ENCODE peak calls at places on chromosomes 6 and 20, in seven cellular contexts. One of them, this sample, is unnamed.

GRCh38 chr20:57241592-57241991 is 24.8 kb downstream of the BMP7 start:
- DNase-seq in fibroblast of lung: no peak
- DNase-seq in CD8-positive, alpha-beta T cell: no peak
- DNase-seq in pancreas: no peak
- DNase-seq in PC-3: no peak
- DNase-seq in AG04450: no peak
- DNase-seq in transverse colon: no peak
- DNase-seq in this sample: no peak

GRCh38 chr6:44730771-44731391 is 343.4 kb downstream of the CDC5L start:
- DNase-seq in fibroblast of lung: peak
- DNase-seq in CD8-positive, alpha-beta T cell: no peak
- DNase-seq in pancreas: no peak
- DNase-seq in PC-3: peak
- DNase-seq in AG04450: peak
- DNase-seq in transverse colon: no peak
- DNase-seq in this sample: peak

GRCh38 chr6:113146878-113147277 is 710.3 kb upstream of the MARCKS start:
- DNase-seq in fibroblast of lung: no peak
- DNase-seq in CD8-positive, alpha-beta T cell: no peak
- DNase-seq in pancreas: no peak
- DNase-seq in PC-3: no peak
- DNase-seq in AG04450: no peak
- DNase-seq in transverse colon: no peak
- DNase-seq in this sample: no peak

GRCh38 chr6:106165885-106166485 is 79.8 kb downstream of the PRDM1 start:
- DNase-seq in fibroblast of lung: peak
- DNase-seq in CD8-positive, alpha-beta T cell: no peak
- DNase-seq in pancreas: no peak
- DNase-seq in PC-3: peak
- DNase-seq in AG04450: peak
- DNase-seq in transverse colon: no peak
- DNase-seq in this sample: peak

GRCh38 chr20:32158943-32159660 is 48.4 kb downstream of the PLAGL2 start:
- DNase-seq in fibroblast of lung: no peak
- DNase-seq in CD8-positive, alpha-beta T cell: no peak
- DNase-seq in pancreas: peak
- DNase-seq in PC-3: no peak
- DNase-seq in AG04450: no peak
- DNase-seq in transverse colon: no peak
- DNase-seq in this sample: no peak

GRCh38 chr20:54431545-54431944 is 43.8 kb upstream of the DOK5 start:
- DNase-seq in fibroblast of lung: peak
- DNase-seq in CD8-positive, alpha-beta T cell: no peak
- DNase-seq in pancreas: no peak
- DNase-seq in PC-3: no peak
- DNase-seq in AG04450: no peak
- DNase-seq in transverse colon: no peak
- DNase-seq in this sample: peak

GRCh38 chr20:5526516-5526915 is 209.8 kb upstream of the PROKR2 start:
- DNase-seq in fibroblast of lung: no peak
- DNase-seq in CD8-positive, alpha-beta T cell: no peak
- DNase-seq in pancreas: no peak
- DNase-seq in PC-3: no peak
- DNase-seq in AG04450: no peak
- DNase-seq in transverse colon: no peak
- DNase-seq in this sample: no peak

GRCh38 chr6:151537561-151537960 is 43.7 kb downstream of the CCDC170 start:
- DNase-seq in fibroblast of lung: no peak
- DNase-seq in CD8-positive, alpha-beta T cell: no peak
- DNase-seq in pancreas: no peak
- DNase-seq in PC-3: no peak
- DNase-seq in AG04450: no peak
- DNase-seq in transverse colon: no peak
- DNase-seq in this sample: no peak

GRCh38 chr20:35369804-35370203 is 42.0 kb downstream of the UQCC1 start:
- DNase-seq in fibroblast of lung: peak
- DNase-seq in CD8-positive, alpha-beta T cell: no peak
- DNase-seq in pancreas: no peak
- DNase-seq in PC-3: no peak
- DNase-seq in AG04450: peak
- DNase-seq in transverse colon: no peak
- DNase-seq in this sample: peak

GRCh38 chr20:38125157-38126056 is 39.7 kb downstream of the TGM2 start:
- DNase-seq in fibroblast of lung: peak
- DNase-seq in CD8-positive, alpha-beta T cell: no peak
- DNase-seq in pancreas: peak
- DNase-seq in PC-3: peak
- DNase-seq in AG04450: no peak
- DNase-seq in transverse colon: peak
- DNase-seq in this sample: peak

GRCh38 chr6:25359191-25359861 is 80.2 kb downstream of the CARMIL1 start:
- DNase-seq in fibroblast of lung: peak
- DNase-seq in CD8-positive, alpha-beta T cell: no peak
- DNase-seq in pancreas: no peak
- DNase-seq in PC-3: peak
- DNase-seq in AG04450: no peak
- DNase-seq in transverse colon: no peak
- DNase-seq in this sample: peak

GRCh38 chr6:113857565-113858066 is 471 bp downstream of the MARCKS start:
- DNase-seq in fibroblast of lung: no peak
- DNase-seq in CD8-positive, alpha-beta T cell: no peak
- DNase-seq in pancreas: peak
- DNase-seq in PC-3: no peak
- DNase-seq in AG04450: no peak
- DNase-seq in transverse colon: peak
- DNase-seq in this sample: no peak

GRCh38 chr6:1812034-1812433 is 202.3 kb downstream of the FOXC1 start:
- DNase-seq in fibroblast of lung: no peak
- DNase-seq in CD8-positive, alpha-beta T cell: no peak
- DNase-seq in pancreas: no peak
- DNase-seq in PC-3: no peak
- DNase-seq in AG04450: no peak
- DNase-seq in transverse colon: no peak
- DNase-seq in this sample: no peak

GRCh38 chr6:111533087-111533784 is 50.2 kb upstream of the REV3L start:
- DNase-seq in fibroblast of lung: no peak
- DNase-seq in CD8-positive, alpha-beta T cell: no peak
- DNase-seq in pancreas: no peak
- DNase-seq in PC-3: no peak
- DNase-seq in AG04450: no peak
- DNase-seq in transverse colon: no peak
- DNase-seq in this sample: no peak

GRCh38 chr6:46638650-46639049 is 14.0 kb downstream of the CYP39A1 start:
- DNase-seq in fibroblast of lung: no peak
- DNase-seq in CD8-positive, alpha-beta T cell: no peak
- DNase-seq in pancreas: no peak
- DNase-seq in PC-3: peak
- DNase-seq in AG04450: no peak
- DNase-seq in transverse colon: no peak
- DNase-seq in this sample: no peak

GRCh38 chr6:69584913-69585729 is 211.7 kb downstream of the LMBRD1 start:
- DNase-seq in fibroblast of lung: no peak
- DNase-seq in CD8-positive, alpha-beta T cell: no peak
- DNase-seq in pancreas: no peak
- DNase-seq in PC-3: no peak
- DNase-seq in AG04450: no peak
- DNase-seq in transverse colon: no peak
- DNase-seq in this sample: no peak

GRCh38 chr20:47355489-47356219 is 845 bp downstream of the ZMYND8 start:
- DNase-seq in fibroblast of lung: no peak
- DNase-seq in CD8-positive, alpha-beta T cell: no peak
- DNase-seq in pancreas: no peak
- DNase-seq in PC-3: no peak
- DNase-seq in AG04450: no peak
- DNase-seq in transverse colon: no peak
- DNase-seq in this sample: peak

GRCh38 chr20:49824206-49824605 is 11.6 kb downstream of the SLC9A8 start:
- DNase-seq in fibroblast of lung: no peak
- DNase-seq in CD8-positive, alpha-beta T cell: no peak
- DNase-seq in pancreas: no peak
- DNase-seq in PC-3: peak
- DNase-seq in AG04450: no peak
- DNase-seq in transverse colon: no peak
- DNase-seq in this sample: no peak

GRCh38 chr20:20334489-20334888 is 33.4 kb upstream of the INSM1 start:
- DNase-seq in fibroblast of lung: no peak
- DNase-seq in CD8-positive, alpha-beta T cell: no peak
- DNase-seq in pancreas: no peak
- DNase-seq in PC-3: no peak
- DNase-seq in AG04450: no peak
- DNase-seq in transverse colon: no peak
- DNase-seq in this sample: no peak

GRCh38 chr6:108250240-108250866 is 10.5 kb downstream of the SNX3 start:
- DNase-seq in fibroblast of lung: peak
- DNase-seq in CD8-positive, alpha-beta T cell: no peak
- DNase-seq in pancreas: no peak
- DNase-seq in PC-3: peak
- DNase-seq in AG04450: no peak
- DNase-seq in transverse colon: no peak
- DNase-seq in this sample: peak

GRCh38 chr20:41865938-41866337 is 247.8 kb upstream of the CHD6 start:
- DNase-seq in fibroblast of lung: no peak
- DNase-seq in CD8-positive, alpha-beta T cell: no peak
- DNase-seq in pancreas: no peak
- DNase-seq in PC-3: no peak
- DNase-seq in AG04450: no peak
- DNase-seq in transverse colon: no peak
- DNase-seq in this sample: no peak

GRCh38 chr20:41872986-41873385 is 254.8 kb upstream of the CHD6 start:
- DNase-seq in fibroblast of lung: no peak
- DNase-seq in CD8-positive, alpha-beta T cell: no peak
- DNase-seq in pancreas: no peak
- DNase-seq in PC-3: no peak
- DNase-seq in AG04450: no peak
- DNase-seq in transverse colon: no peak
- DNase-seq in this sample: no peak

GRCh38 chr20:41869261-41869660 is 251.1 kb upstream of the CHD6 start:
- DNase-seq in fibroblast of lung: no peak
- DNase-seq in CD8-positive, alpha-beta T cell: no peak
- DNase-seq in pancreas: no peak
- DNase-seq in PC-3: no peak
- DNase-seq in AG04450: no peak
- DNase-seq in transverse colon: no peak
- DNase-seq in this sample: no peak

DNA sequence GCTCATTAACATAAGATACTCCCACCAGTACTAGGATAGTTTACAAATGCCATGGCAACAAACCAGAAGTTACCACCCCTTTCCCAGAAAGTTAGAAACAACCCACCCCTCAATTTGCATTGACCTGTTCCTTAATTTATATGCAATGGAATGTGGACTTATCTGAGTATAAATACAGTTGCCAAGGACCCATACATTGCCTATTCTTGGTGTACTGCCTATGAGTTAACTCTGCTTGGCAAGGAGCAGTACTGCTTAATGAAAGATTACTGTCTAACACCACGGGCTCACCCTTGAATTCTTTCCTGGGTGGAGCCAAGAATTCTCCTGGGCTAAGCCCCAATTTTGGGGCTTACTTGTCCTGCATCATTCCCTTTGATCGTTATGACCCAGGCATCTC is 252.9 kb upstream of the CHD6 start:
- DNase-seq in fibroblast of lung: no peak
- DNase-seq in CD8-positive, alpha-beta T cell: no peak
- DNase-seq in pancreas: no peak
- DNase-seq in PC-3: no peak
- DNase-seq in AG04450: no peak
- DNase-seq in transverse colon: no peak
- DNase-seq in this sample: no peak
- H3K4me3 ChIP-seq in fibroblast of lung: no peak
- H3K4me3 ChIP-seq in CD8-positive, alpha-beta T cell: no peak
- H3K4me3 ChIP-seq in pancreas: no peak
- H3K4me3 ChIP-seq in PC-3: no peak
- H3K4me3 ChIP-seq in AG04450: no peak
- H3K4me3 ChIP-seq in transverse colon: no peak
- H3K4me3 ChIP-seq in this sample: no peak

DNA sequence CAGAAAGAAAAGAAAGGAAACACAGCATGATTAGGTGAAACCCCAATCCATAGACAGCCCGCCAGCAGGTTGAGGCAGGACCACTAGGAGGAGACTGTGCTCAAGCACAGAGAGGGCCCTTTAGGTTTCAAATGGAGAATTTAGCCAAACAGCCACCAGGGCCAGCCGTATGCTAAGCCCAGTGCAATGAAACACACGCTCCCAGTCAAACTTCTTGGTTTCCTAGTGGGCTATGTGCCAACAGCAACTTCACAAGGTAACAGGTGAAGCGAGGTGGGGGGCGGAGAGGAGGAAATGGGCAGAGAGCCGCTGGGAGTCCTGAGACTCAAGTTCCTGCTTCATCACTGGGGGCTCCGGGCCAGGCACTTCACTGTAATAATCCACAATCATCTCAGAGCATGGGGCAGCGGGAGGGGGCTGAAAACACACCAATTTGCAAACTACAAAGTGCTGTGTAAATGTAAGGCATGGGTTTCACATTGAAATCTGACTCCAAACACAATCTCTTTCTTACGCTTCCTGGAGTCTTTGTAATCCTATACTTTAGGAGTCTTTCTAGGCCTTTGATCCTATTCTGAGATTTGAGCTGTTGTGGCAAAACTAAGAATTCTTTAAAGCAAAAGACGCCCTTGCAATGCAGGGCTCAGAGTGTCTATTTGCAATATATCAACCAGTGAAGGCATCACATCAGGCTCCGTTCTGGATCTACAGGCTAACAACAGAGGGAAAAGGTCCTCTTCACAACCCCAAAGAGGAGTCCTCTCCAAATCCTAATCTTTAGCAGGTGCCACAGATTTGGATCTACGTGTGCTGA is 117.3 kb downstream of the OPRM1 start:
- DNase-seq in fibroblast of lung: peak
- DNase-seq in CD8-positive, alpha-beta T cell: peak
- DNase-seq in pancreas: no peak
- DNase-seq in PC-3: peak
- DNase-seq in AG04450: no peak
- DNase-seq in transverse colon: peak
- DNase-seq in this sample: peak
- TF ChIP-seq CTCF in fibroblast of lung: peak
- TF ChIP-seq CTCF in CD8-positive, alpha-beta T cell: peak
- TF ChIP-seq CTCF in pancreas: no peak
- TF ChIP-seq CTCF in PC-3: peak
- TF ChIP-seq CTCF in AG04450: peak
- TF ChIP-seq CTCF in transverse colon: peak
- TF ChIP-seq CTCF in this sample: peak

DNA sequence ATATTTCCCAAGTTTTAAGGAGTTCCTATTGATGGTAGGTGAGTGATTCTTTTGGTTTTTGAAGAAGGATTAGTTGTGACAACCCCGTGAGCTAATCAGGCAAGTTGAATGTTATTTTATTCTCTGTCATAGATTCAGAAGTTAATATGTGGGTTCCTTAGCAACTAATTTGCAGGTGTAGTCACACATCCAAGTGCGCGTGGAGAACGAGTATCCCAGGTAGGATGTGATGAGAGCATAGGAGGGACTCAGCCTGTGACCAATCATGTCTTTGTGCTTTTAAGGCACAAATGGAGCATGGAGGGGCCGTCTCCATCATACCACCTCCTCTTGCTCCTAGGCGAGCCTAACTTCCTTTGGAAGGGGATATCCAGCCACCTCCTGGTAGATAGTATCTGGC is 41.1 kb downstream of the PPP1R14C start:
- DNase-seq in fibroblast of lung: no peak
- DNase-seq in CD8-positive, alpha-beta T cell: no peak
- DNase-seq in pancreas: no peak
- DNase-seq in PC-3: no peak
- DNase-seq in AG04450: no peak
- DNase-seq in transverse colon: no peak
- DNase-seq in this sample: no peak
- H3K4me3 ChIP-seq in fibroblast of lung: no peak
- H3K4me3 ChIP-seq in CD8-positive, alpha-beta T cell: no peak
- H3K4me3 ChIP-seq in pancreas: no peak
- H3K4me3 ChIP-seq in PC-3: no peak
- H3K4me3 ChIP-seq in AG04450: no peak
- H3K4me3 ChIP-seq in transverse colon: no peak
- H3K4me3 ChIP-seq in this sample: no peak

GRCh38 chr20:56171087-56172012 is 77.2 kb upstream of the MC3R start:
- DNase-seq in fibroblast of lung: no peak
- DNase-seq in CD8-positive, alpha-beta T cell: no peak
- DNase-seq in pancreas: no peak
- DNase-seq in PC-3: peak
- DNase-seq in AG04450: no peak
- DNase-seq in transverse colon: no peak
- DNase-seq in this sample: no peak
- TF ChIP-seq CTCF in fibroblast of lung: no peak
- TF ChIP-seq CTCF in CD8-positive, alpha-beta T cell: no peak
- TF ChIP-seq CTCF in pancreas: peak
- TF ChIP-seq CTCF in PC-3: peak
- TF ChIP-seq CTCF in AG04450: no peak
- TF ChIP-seq CTCF in transverse colon: peak
- TF ChIP-seq CTCF in this sample: peak